ENCODE peak calls at places on chromosomes 12 and 14, in eight cellular contexts. W is K562; F is naive thymus-derived CD8-positive, alpha-beta T cell; S is stimulated activated naive B cell treated with anti-CD40 and anti-IgM and Interleukin-4, amounts not matched to agents 10 μg/mL and 1 μg/mL and 100 μg/mL, for 72 hours; Q is IMR-90; D is pancreas; M is left cardiac atrium; I is aorta. U is an unnamed sample.

GRCh38 chr14:106642090-106642489 is 1115.7 kb downstream of the TMEM121 start:
- ATAC-seq in Q (no peak), M (no peak), F (no peak), I (no peak), S (no peak), W (no peak), D (peak; percentile 42), U (no peak)

GRCh38 chr12:118053071-118053985 is 7.7 kb downstream of the WSB2 start:
- ATAC-seq in S (no peak), F (no peak), D (no peak), M (no peak), Q (no peak), W (no peak), I (no peak), U (no peak)

GRCh38 chr14:63273717-63274673 is 44.7 kb downstream of the GPHB5 start:
- ATAC-seq in I (peak; percentile 55), D (peak; percentile 59), W (no peak), M (peak; percentile 87), S (no peak), F (no peak), Q (no peak), U (no peak)

GRCh38 chr12:112961074-112961473 is 17.2 kb upstream of the OAS2 start:
- ATAC-seq in I (no peak), S (no peak), F (no peak), D (no peak), W (peak; percentile 61), Q (no peak), M (no peak), U (no peak)

GRCh38 chr12:110637869-110638441 is 24.0 kb downstream of the TCTN1 start:
- ATAC-seq in Q (no peak), W (no peak), D (no peak), M (no peak), I (no peak), S (peak; percentile 53), F (peak; percentile 43), U (peak; percentile 69)

GRCh38 chr12:121522962-121523361 is 57.9 kb downstream of the KDM2B start:
- ATAC-seq in F (no peak), S (peak; percentile 77), M (no peak), Q (no peak), I (no peak), D (no peak), W (no peak), U (peak; percentile 84)

GRCh38 chr12:122403115-122403770 is 19.2 kb downstream of the CLIP1 start:
- ATAC-seq in I (no peak), F (no peak), S (peak; percentile 82), M (no peak), D (no peak), W (no peak), Q (no peak), U (peak; percentile 80)

GRCh38 chr12:6229823-6230222 is 29.6 kb downstream of the CD9 start:
- ATAC-seq in S (no peak), F (no peak), Q (peak; percentile 89), W (no peak), D (peak; percentile 48), I (peak; percentile 67), M (peak; percentile 23), U (no peak)

GRCh38 chr14:98946995-98947394 is 325.0 kb downstream of the BCL11B start:
- ATAC-seq in W (no peak), I (peak; percentile 62), M (peak; percentile 76), F (no peak), S (no peak), D (peak; percentile 14), Q (no peak), U (no peak)

GRCh38 chr12:52020539-52021336 is 14.0 kb downstream of the TAMALIN start:
- ATAC-seq in I (no peak), S (peak; percentile 56), F (peak; percentile 56), Q (peak; percentile 44), M (no peak), W (peak; percentile 82), D (peak; percentile 19), U (peak; percentile 65)

GRCh38 chr12:96982671-96983070 is 75.6 kb downstream of the NEDD1 start:
- ATAC-seq in S (no peak), M (no peak), D (no peak), I (no peak), F (no peak), W (no peak), Q (no peak), U (no peak)

GRCh38 chr14:20440882-20441281 is 4.9 kb upstream of the KLHL33 start:
- ATAC-seq in M (no peak), S (peak; percentile 74), Q (no peak), F (peak; percentile 98), W (no peak), I (no peak), D (no peak), U (peak; percentile 76)

GRCh38 chr12:127145543-127145928 is 1121.4 kb upstream of the TMEM132C start:
- ATAC-seq in I (no peak), F (no peak), M (no peak), S (no peak), Q (no peak), W (no peak), D (peak; percentile 8), U (no peak)

GRCh38 chr14:89241265-89241664 is 175.8 kb downstream of the FOXN3 start:
- ATAC-seq in S (peak; percentile 69), W (no peak), F (no peak), D (no peak), I (no peak), M (no peak), Q (no peak), U (no peak)

GRCh38 chr14:59190372-59190771 is 1.9 kb downstream of the DAAM1 start:
- ATAC-seq in I (no peak), Q (no peak), S (no peak), W (no peak), D (no peak), M (no peak), F (no peak), U (no peak)

GRCh38 chr14:39097159-39097558 is 5.9 kb downstream of the SEC23A start:
- ATAC-seq in Q (peak; percentile 35), F (peak; percentile 92), M (peak; percentile 63), S (no peak), W (no peak), D (no peak), I (no peak), U (peak; percentile 51)